ENCODE peak calls at places on chromosomes 16 and 17, in six cellular contexts. Q is stimulated activated CD4-positive, alpha-beta T cell treated with anti-CD3 and anti-CD28 coated beads, Interleukin-4, amount 100 ng/mL, for 1 hour; V is bronchial epithelial cell; W is glutamatergic neuron; R is T-cell; K is C1 segment of cervical spinal cord. N is an unnamed sample.

GRCh38 chr17:70355185-70355584 is 185.9 kb downstream of the KCNJ2 start:
- DNase-seq in Q (no peak), V (no peak), W (no peak), R (no peak), K (no peak), N (no peak)

GRCh38 chr16:57639172-57639571 is 10.7 kb downstream of the ADGRG1 start:
- DNase-seq in Q (no peak), V (no peak), W (peak; percentile 88), R (peak; percentile 35), K (peak; percentile 78), N (no peak)

GRCh38 chr17:6269474-6269873 is 165.4 kb downstream of the AIPL1 start:
- DNase-seq in Q (peak; percentile 21), V (peak; percentile 34), W (no peak), R (no peak), K (no peak), N (no peak)

GRCh38 chr17:77083547-77083946 is 57.2 kb upstream of the SEC14L1 start:
- DNase-seq in Q (no peak), V (no peak), W (no peak), R (no peak), K (no peak), N (no peak)

GRCh38 chr16:30398660-30399434 is 3.6 kb downstream of the ZNF48 start:
- DNase-seq in Q (no peak), V (no peak), W (peak; percentile 46), R (no peak), K (no peak), N (no peak)

GRCh38 chr16:31301708-31302400 is 42.1 kb downstream of the ITGAM start:
- DNase-seq in Q (no peak), V (peak; percentile 35), W (no peak), R (no peak), K (no peak), N (no peak)

GRCh38 chr17:63151981-63152523 is 186.0 kb downstream of the TANC2 start:
- DNase-seq in Q (no peak), V (no peak), W (no peak), R (no peak), K (no peak), N (no peak)

GRCh38 chr17:68036304-68037147 is 991 bp downstream of the KPNA2 start:
- DNase-seq in Q (no peak), V (peak; percentile 70), W (no peak), R (no peak), K (no peak), N (no peak)

GRCh38 chr17:36920032-36921000 is 17.0 kb upstream of the LHX1 start:
- DNase-seq in Q (no peak), V (peak; percentile 64), W (no peak), R (no peak), K (no peak), N (no peak)

N was measured in T-helper 22 cell.